ENCODE peak calls at places on chromosomes 12 and 14, in six cellular contexts. K is left lung, Y is Caco-2, W is ovary, M is epithelial cell of esophagus, Q is uterus. H is an unnamed sample.

GRCh38 chr14:101062611-101063010 is 159.1 kb upstream of the RTL1 start:
- DNase-seq in Y (no peak), Q (no peak), W (no peak), K (peak), M (no peak), H (no peak)

GRCh38 chr14:25828562-25828961 is 769.3 kb downstream of the NOVA1 start:
- DNase-seq in Q (no peak), K (no peak), Y (no peak), M (no peak), W (no peak), H (no peak)

GRCh38 chr14:93018401-93018800 is 95.5 kb downstream of the CHGA start:
- DNase-seq in Q (no peak), K (no peak), W (no peak), Y (no peak), M (no peak), H (no peak)

GRCh38 chr12:53515291-53515680 is 8.0 kb upstream of the NPFF start:
- DNase-seq in K (no peak), M (no peak), Y (no peak), W (no peak), Q (no peak), H (no peak)

GRCh38 chr12:74619886-74620285 is 82.3 kb downstream of the ATXN7L3B start:
- DNase-seq in K (no peak), Q (no peak), Y (peak), M (peak), W (no peak), H (no peak)

GRCh38 chr14:41476526-41476925 is 130.2 kb upstream of the LRFN5 start:
- DNase-seq in M (peak), W (no peak), Y (no peak), Q (no peak), K (no peak), H (no peak)

GRCh38 chr14:41144370-41144769 is 462.3 kb upstream of the LRFN5 start:
- DNase-seq in K (no peak), Y (no peak), W (no peak), M (no peak), Q (no peak), H (no peak)

GRCh38 chr12:130872179-130873096 is 572 bp downstream of the RAN start:
- DNase-seq in M (peak), Q (no peak), K (no peak), W (no peak), Y (peak), H (no peak)

GRCh38 chr12:116885496-116885895 is 4.3 kb upstream of the HRK start:
- DNase-seq in Y (no peak), W (no peak), Q (no peak), M (no peak), K (no peak), H (no peak)

GRCh38 chr14:105859717-105860614 is 333.6 kb downstream of the TMEM121 start:
- DNase-seq in Q (peak), K (peak), M (no peak), Y (no peak), W (peak), H (no peak)

GRCh38 chr12:84862190-84862589 is 50.4 kb downstream of the SLC6A15 start:
- DNase-seq in K (no peak), Y (no peak), M (no peak), Q (no peak), W (no peak), H (no peak)

GRCh38 chr12:58873496-58873895 is 46.8 kb downstream of the LRIG3 start:
- DNase-seq in W (no peak), Y (no peak), Q (no peak), M (no peak), K (peak), H (no peak)

GRCh38 chr12:119989619-119990381 is 764 bp downstream of the BICDL1 start:
- DNase-seq in Y (peak), K (peak), M (peak), Q (peak), W (peak), H (no peak)

GRCh38 chr12:76018111-76018510 is 13.5 kb downstream of the PHLDA1 start:
- DNase-seq in Y (peak), Q (no peak), K (peak), W (no peak), M (no peak), H (no peak)

GRCh38 chr12:15788266-15789214 is 648 bp downstream of the EPS8 start:
- DNase-seq in Q (peak), W (peak), Y (peak), M (peak), K (peak), H (no peak)

GRCh38 chr14:104356738-104357688 is 218.6 kb downstream of the KIF26A start:
- DNase-seq in K (peak), Y (no peak), Q (no peak), M (no peak), W (peak), H (no peak)

GRCh38 chr14:20798932-20799331 is 3.7 kb downstream of the RNASE1 start:
- DNase-seq in Y (no peak), W (no peak), M (no peak), K (no peak), Q (no peak), H (no peak)

GRCh38 chr12:57744194-57744776 is 554 bp upstream of the TSPAN31 start:
- DNase-seq in M (no peak), Y (peak), K (peak), Q (peak), W (peak), H (no peak)

GRCh38 chr12:4037747-4038312 is 164.6 kb upstream of the PARP11 start:
- DNase-seq in W (peak), K (no peak), M (peak), Q (peak), Y (peak), H (no peak)

GRCh38 chr12:50313256-50313931 is 30.1 kb upstream of the LIMA1 start:
- DNase-seq in M (peak), Q (no peak), K (no peak), Y (no peak), W (no peak), H (no peak)

GRCh38 chr12:76621582-76622024 is 62.0 kb upstream of the OSBPL8 start:
- DNase-seq in Y (peak), W (peak), M (peak), K (peak), Q (peak), H (no peak)

GRCh38 chr12:54292083-54292930 is 8.5 kb downstream of the NFE2 start:
- DNase-seq in Q (no peak), W (no peak), Y (no peak), M (no peak), K (no peak), H (no peak)

GRCh38 chr14:72610831-72611200 is 283.1 kb downstream of the DPF3 start:
- DNase-seq in K (no peak), M (no peak), Y (no peak), W (no peak), Q (no peak), H (no peak)

GRCh38 chr12:69789351-69789750 is 35.7 kb upstream of the MYRFL start:
- DNase-seq in Q (no peak), W (no peak), M (no peak), K (no peak), Y (no peak), H (no peak)

GRCh38 chr14:37598085-37598972 is 2.9 kb downstream of the TTC6 start:
- DNase-seq in M (peak), K (peak), Y (no peak), W (no peak), Q (no peak), H (no peak)

GRCh38 chr12:34346372-34347034 is 324.2 kb downstream of the ALG10 start:
- DNase-seq in Q (no peak), M (no peak), W (no peak), K (no peak), Y (peak), H (no peak)

GRCh38 chr12:49964849-49965624 is 3.4 kb downstream of the AQP5 start:
- DNase-seq in M (no peak), Q (no peak), K (no peak), Y (no peak), W (no peak), H (no peak)

GRCh38 chr12:72612171-72612570 is 340.0 kb downstream of the TRHDE start:
- DNase-seq in K (no peak), Q (no peak), M (no peak), W (no peak), Y (no peak), H (no peak)

GRCh38 chr14:73712540-73713141 is 1.5 kb downstream of the PNMA1 start:
- DNase-seq in Q (no peak), M (no peak), W (no peak), Y (no peak), K (no peak), H (no peak)

GRCh38 chr14:33414041-33414440 is 475.4 kb downstream of the NPAS3 start:
- DNase-seq in K (no peak), Q (no peak), M (no peak), W (no peak), Y (no peak), H (no peak)

GRCh38 chr14:30194769-30195168 is 267.1 kb upstream of the PRKD1 start:
- DNase-seq in K (no peak), W (no peak), M (no peak), Y (no peak), Q (no peak), H (peak)

GRCh38 chr12:30440826-30441602 is 254.7 kb downstream of the IPO8 start:
- DNase-seq in M (peak), K (no peak), Y (peak), W (no peak), Q (no peak), H (no peak)

GRCh38 chr14:88248606-88249005 is 74.5 kb downstream of the KCNK10 start:
- DNase-seq in W (no peak), M (peak), K (no peak), Y (no peak), Q (no peak), H (no peak)

GRCh38 chr12:20370001-20370381 is 1.7 kb downstream of the PDE3A start:
- DNase-seq in Q (peak), K (no peak), W (peak), Y (no peak), M (no peak), H (no peak)

GRCh38 chr12:40010899-40011774 is 94.7 kb downstream of the SLC2A13 start:
- DNase-seq in Q (peak), K (peak), Y (peak), M (peak), W (no peak), H (peak)

GRCh38 chr12:9798008-9798619 is 29.2 kb upstream of the KLRF1 start:
- DNase-seq in K (peak), Y (peak), M (peak), Q (no peak), W (no peak), H (no peak)

GRCh38 chr14:60621386-60621785 is 27.9 kb downstream of the SIX1 start:
- DNase-seq in Y (no peak), M (no peak), W (no peak), Q (no peak), K (no peak), H (no peak)

GRCh38 chr14:60616326-60617044 is 32.8 kb downstream of the SIX1 start:
- DNase-seq in W (no peak), M (peak), Y (no peak), Q (no peak), K (no peak), H (no peak)

GRCh38 chr14:60622920-60623263 is 26.4 kb downstream of the SIX1 start:
- DNase-seq in Y (no peak), Q (no peak), M (no peak), W (no peak), K (no peak), H (peak)

GRCh38 chr14:60618200-60618599 is 31.1 kb downstream of the SIX1 start:
- DNase-seq in K (no peak), M (no peak), W (no peak), Q (no peak), Y (no peak), H (no peak)

GRCh38 chr14:60622210-60622919 is 26.9 kb downstream of the SIX1 start:
- DNase-seq in M (no peak), Q (no peak), Y (no peak), W (no peak), K (no peak), H (no peak)
- TF ChIP-seq CTCF in M (no peak), Q (no peak), Y (no peak), W (no peak), K (no peak), H (no peak)

GRCh38 chr12:26723379-26724308 is 109.3 kb downstream of the ITPR2 start:
- DNase-seq in Y (no peak), Q (no peak), M (peak), W (no peak), K (no peak), H (no peak)
- H3K4me3 ChIP-seq in Y (no peak), Q (no peak), M (no peak), W (no peak), K (no peak), H (no peak)

DNA sequence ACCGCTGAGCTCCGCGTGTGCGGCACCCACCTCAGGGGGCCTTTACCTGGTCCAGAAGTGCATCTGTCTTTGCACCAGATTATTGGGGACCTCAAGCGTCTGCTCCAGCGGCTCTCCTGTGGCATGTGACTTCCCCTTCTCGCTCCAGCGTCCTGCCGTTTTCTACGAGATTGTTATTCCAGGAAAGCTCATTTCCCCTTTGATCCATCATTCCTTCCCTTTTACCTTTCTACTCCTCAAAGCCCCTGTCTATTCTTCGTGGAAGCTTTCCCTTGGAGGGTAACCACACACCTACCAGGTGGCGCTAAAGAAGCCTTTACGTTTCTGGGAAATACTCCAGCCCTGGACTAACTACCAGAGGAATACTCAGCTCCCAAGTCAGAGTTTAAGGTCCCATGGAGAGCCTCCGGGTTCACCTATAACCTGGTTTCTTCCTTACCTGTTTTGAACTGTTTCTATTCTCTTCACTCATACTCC is 1.5 kb downstream of the FKBP4 start:
- DNase-seq in Y (peak), Q (no peak), M (peak), W (no peak), K (no peak), H (no peak)
- TF ChIP-seq CTCF in Y (peak), Q (no peak), M (peak), W (no peak), K (no peak), H (no peak)

DNA sequence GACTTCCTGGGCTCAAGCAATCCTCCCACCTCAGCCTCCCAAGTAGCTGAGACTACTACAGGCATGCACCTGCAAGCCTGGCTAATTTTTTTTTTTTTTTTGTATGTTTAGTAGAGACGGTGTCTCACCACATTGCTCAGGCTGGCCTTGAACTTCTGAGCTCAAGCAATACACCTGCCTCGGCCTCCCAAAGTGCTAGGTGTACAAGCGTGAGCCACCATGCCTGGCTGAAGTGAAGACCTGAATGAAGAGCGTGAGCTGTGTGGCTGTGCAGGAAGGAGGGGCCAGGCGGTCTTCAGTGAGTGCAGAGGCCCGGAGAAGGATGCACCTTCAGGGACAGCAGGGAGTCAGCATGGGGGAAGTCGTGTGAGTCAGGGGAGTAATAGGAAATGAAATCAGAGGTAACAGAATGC is 14.9 kb upstream of the NFKBIA start:
- DNase-seq in W (no peak), Y (no peak), K (no peak), M (peak), Q (no peak), H (no peak)
- H3K4me3 ChIP-seq in W (no peak), Y (no peak), K (no peak), M (no peak), Q (no peak), H (no peak)

DNA sequence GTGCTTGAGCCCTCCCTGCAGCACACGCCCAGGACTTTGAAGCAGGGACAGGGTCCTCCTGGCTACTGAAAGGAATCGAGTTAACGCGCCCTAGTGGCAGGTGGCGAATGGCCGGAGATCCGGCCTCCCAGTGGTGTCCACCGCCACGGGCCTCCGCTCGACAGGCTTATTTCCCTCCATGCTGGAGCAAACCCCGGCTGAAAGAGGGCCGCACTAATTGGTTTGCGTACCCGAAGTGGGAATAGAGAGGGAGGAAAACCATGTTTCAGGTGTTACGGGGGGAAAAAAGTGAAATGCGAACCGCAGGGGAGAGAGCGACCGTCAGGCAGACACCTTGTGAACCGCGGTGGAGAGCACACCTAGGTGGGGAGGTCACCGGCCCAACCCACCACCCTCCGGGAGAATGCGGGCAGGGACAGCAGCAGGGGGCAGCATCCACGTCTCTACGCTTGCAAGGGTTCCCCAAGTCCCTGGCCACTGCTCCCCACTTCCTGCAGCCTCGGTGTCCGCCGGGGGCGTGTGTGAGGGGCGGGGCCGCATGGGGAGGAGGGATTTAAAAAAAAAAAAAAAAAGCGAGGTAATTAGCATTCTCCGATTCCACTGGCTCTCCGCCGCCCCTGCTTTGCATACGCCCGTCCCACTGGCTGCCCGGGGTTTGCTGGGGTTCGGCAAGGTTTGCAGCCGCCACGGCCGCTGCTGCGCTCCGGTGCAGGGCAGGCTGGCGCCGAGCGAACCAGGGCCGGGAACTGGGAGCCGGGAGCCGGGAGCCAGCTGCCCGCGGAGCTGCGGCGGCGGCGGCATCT is 224.6 kb upstream of the CRY1 start:
- DNase-seq in Y (peak), M (peak), Q (no peak), K (peak), W (no peak), H (peak)
- TF ChIP-seq CTCF in Y (peak), M (peak), Q (no peak), K (no peak), W (no peak), H (no peak)

GRCh38 chr14:86712727-86713126 is 1182.8 kb downstream of the FLRT2 start:
- DNase-seq in K (no peak), M (peak), Q (no peak), W (no peak), Y (no peak), H (no peak)
- H3K4me3 ChIP-seq in K (no peak), M (no peak), Q (no peak), W (no peak), Y (no peak), H (no peak)

GRCh38 chr14:85421166-85421877 is 108.6 kb upstream of the FLRT2 start:
- DNase-seq in W (no peak), M (peak), Q (no peak), K (no peak), Y (no peak), H (no peak)

GRCh38 chr14:85418716-85419115 is 111.2 kb upstream of the FLRT2 start:
- DNase-seq in K (no peak), M (no peak), Q (no peak), Y (no peak), W (no peak), H (no peak)

GRCh38 chr14:85423889-85424288 is 106.1 kb upstream of the FLRT2 start:
- DNase-seq in K (no peak), Q (no peak), M (peak), Y (no peak), W (no peak), H (no peak)

GRCh38 chr14:85420278-85420677 is 109.7 kb upstream of the FLRT2 start:
- DNase-seq in Q (no peak), M (no peak), W (no peak), K (no peak), Y (no peak), H (no peak)

GRCh38 chr14:85420707-85421106 is 109.2 kb upstream of the FLRT2 start:
- DNase-seq in Q (no peak), Y (no peak), K (no peak), W (no peak), M (peak), H (no peak)
- TF ChIP-seq CTCF in Q (no peak), Y (no peak), K (no peak), W (no peak), M (no peak), H (no peak)

DNA sequence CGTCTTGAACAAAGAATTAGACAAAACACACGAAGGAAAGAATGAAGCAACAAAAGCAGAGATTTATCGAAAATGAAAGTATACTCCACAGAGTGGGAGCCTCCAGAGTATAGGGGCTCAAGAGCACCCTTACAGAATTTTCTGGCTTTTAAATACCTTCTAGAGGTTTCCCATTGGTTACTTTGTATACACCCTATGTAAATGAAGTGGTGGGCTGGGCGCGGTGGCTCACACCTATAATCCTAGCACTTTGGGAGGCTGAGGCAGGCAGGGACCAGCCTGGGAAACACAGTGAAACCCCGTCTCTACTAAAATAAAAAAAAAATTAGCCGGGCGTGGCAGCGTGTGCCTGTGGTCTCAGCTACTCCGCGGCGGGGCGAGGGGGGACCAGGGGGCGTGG is 13.1 kb upstream of the DNM1L start:
- DNase-seq in Y (no peak), M (no peak), K (no peak), W (no peak), Q (no peak), H (no peak)
- H3K4me3 ChIP-seq in Y (peak), M (no peak), K (no peak), W (no peak), Q (peak), H (no peak)

GRCh38 chr12:24991209-24992049 is 42.5 kb upstream of the BCAT1 start:
- DNase-seq in Q (no peak), W (no peak), Y (peak), M (peak), K (no peak), H (no peak)
- TF ChIP-seq CTCF in Q (peak), W (peak), Y (peak), M (peak), K (peak), H (peak)

GRCh38 chr12:12032771-12033588 is 37.8 kb upstream of the BCL2L14 start:
- DNase-seq in M (peak), W (peak), Y (peak), K (peak), Q (peak), H (peak)
- H3K4me3 ChIP-seq in M (peak), W (peak), Y (peak), K (peak), Q (peak), H (peak)